ENCODE peak calls at places on chromosomes 4 and X, in seven cellular contexts. I is PC-3; X is SJSA1; B is effector memory CD4-positive, alpha-beta T cell; H is aorta; C is MM.1S; R is heart right ventricle. U is an unnamed sample.

GRCh38 chr4:173074501-173074946 is 94.1 kb upstream of the GALNT7 start:
- DNase-seq in I (peak; percentile 73), X (no peak), B (no peak), H (no peak), C (no peak), R (no peak), U (peak; percentile 13)

GRCh38 chrX:106159861-106160282 is 8.2 kb upstream of the PWWP3B start:
- DNase-seq in I (no peak), X (no peak), B (no peak), H (no peak), C (no peak), R (no peak), U (no peak)

GRCh38 chr4:16118090-16118489 is 34.3 kb upstream of the PROM1 start:
- DNase-seq in I (no peak), X (no peak), B (no peak), H (no peak), C (no peak), R (peak; percentile 30), U (no peak)

GRCh38 chrX:100995469-100995868 is 26.0 kb downstream of the ARL13A start:
- DNase-seq in I (peak; percentile 41), X (peak; percentile 19), B (no peak), H (no peak), C (no peak), R (no peak), U (no peak)

GRCh38 chrX:39782276-39782675 is 315.5 kb downstream of the BCOR start:
- DNase-seq in I (no peak), X (no peak), B (no peak), H (no peak), C (no peak), R (no peak), U (no peak)

GRCh38 chr4:73704314-73705055 is 35.9 kb upstream of the CXCL8 start:
- DNase-seq in I (peak; percentile 100), X (peak; percentile 92), B (no peak), H (peak; percentile 72), C (no peak), R (peak; percentile 69), U (peak; percentile 82)

GRCh38 chr4:1890979-1891378 is 19.8 kb downstream of the NSD2 start:
- DNase-seq in I (no peak), X (no peak), B (no peak), H (no peak), C (no peak), R (no peak), U (no peak)

GRCh38 chr4:3792813-3793212 is 26.6 kb downstream of the ADRA2C start:
- DNase-seq in I (no peak), X (no peak), B (no peak), H (peak; percentile 12), C (no peak), R (no peak), U (no peak)

GRCh38 chr4:183658362-183659028 is 490 bp downstream of the RWDD4 start:
- DNase-seq in I (peak; percentile 4), X (peak; percentile 57), B (no peak), H (peak; percentile 52), C (no peak), R (no peak), U (no peak)

GRCh38 chr4:12692815-12693214 is 791.3 kb downstream of the RAB28 start:
- DNase-seq in I (no peak), X (peak; percentile 35), B (no peak), H (no peak), C (no peak), R (no peak), U (no peak)

GRCh38 chrX:31165241-31166035 is 93.6 kb upstream of the FTHL17 start:
- DNase-seq in I (no peak), X (no peak), B (no peak), H (no peak), C (no peak), R (no peak), U (no peak)

DNA sequence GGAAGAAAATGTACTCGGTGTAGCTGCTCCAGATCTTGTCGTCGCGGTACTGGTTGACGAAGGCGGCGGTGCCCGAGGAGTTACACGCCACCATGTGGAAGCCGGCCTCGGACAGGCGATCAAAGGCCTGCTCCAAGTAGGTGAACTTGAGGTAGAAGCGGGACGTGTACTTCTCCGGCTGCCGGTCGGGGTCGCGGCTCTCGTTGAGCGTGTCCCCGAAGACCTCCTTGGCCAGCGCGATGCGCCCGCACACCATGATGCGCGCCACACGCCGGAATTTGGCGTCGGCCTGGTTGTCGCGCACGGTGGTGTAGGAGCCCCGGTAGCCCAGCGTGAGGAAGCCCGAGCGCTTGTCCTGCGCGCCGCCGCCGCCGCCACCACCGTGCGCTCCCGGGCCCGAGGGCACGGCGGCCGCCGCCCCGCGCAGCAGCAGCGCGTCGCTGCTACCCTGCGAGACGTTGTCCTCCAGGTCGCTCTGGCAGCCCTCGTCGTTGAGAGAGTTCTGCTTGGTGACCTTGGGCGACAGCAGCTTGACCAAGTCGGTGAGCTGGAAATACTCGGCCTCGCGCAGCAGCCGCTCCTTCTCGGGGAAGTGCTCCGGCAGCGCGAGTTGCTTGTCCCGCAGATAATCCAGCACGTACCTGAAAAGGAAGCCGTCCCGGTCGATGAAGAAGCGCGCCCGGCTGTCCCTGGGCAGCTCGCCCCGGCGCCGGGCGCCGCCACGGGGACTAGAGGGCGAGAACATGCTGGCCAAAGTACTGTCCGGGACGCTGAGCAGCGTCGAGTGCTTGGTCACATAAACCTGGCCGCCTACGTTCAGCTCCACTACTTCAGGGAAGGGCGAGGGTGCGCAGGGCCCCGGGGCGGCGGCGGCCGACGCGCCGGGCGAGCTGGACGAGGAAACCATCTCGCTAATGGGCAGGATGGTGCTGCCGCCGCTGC is 775 bp downstream of the KCTD8 start:
- DNase-seq in I (peak; percentile 4), X (no peak), B (no peak), H (peak; percentile 39), C (peak; percentile 61), R (peak; percentile 10), U (no peak)
- H3K27ac ChIP-seq in I (no peak overlapping the region), X (no peak overlapping the region), B (no peak overlapping the region), H (no peak overlapping the region), C (peak overlapping the region; percentile 77), R (no peak overlapping the region), U (no peak overlapping the region)

DNA sequence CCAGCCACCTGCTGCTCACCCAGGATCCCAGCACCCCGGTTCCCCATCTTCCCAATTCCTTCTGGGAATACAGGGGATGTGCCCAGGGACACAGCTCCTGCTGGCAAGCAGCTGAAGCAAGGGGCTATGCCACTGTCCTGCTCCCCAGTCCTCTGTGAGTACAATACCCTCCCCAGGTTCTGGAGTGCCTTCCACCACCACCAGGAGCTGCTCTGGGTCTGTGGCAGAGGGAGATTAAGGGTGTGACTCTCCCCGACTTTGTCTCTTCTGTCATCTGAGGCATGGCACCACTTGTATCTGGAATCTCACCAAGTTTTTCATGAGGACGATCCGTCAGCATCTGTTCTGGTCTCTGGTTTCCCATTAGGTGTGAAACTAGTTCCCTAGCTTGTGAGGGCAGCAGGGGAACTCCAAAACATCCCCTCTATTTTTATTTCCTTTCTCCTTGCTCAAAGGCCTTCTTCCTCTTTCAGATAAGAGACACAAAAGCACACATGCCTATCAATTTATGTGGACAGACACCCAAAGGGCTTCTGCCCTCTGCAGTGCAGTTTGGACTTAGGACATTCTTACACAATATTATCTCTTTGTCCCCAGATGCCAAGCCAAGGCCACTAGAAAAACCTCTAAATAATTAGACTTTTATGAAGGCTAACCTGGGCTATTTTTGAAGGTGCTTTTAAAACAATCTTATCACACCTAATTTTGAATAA is 26.8 kb downstream of the MGST2 start:
- DNase-seq in I (no peak), X (no peak), B (no peak), H (no peak), C (no peak), R (peak; percentile 42), U (no peak)
- H3K4me1 ChIP-seq in I (no peaks in the 10 kb centered on the region), X (peaks cover 6% of the 10 kb centered on the region), B (no peaks in the 10 kb centered on the region), H (peaks cover 2% of the 10 kb centered on the region), C (no peaks in the 10 kb centered on the region), R (peaks cover 27% of the 10 kb centered on the region), U (no peaks in the 10 kb centered on the region)

GRCh38 chr4:146029147-146029546 is 90.5 kb upstream of the ZNF827 start:
- DNase-seq in I (peak; percentile 32), X (no peak), B (no peak), H (no peak), C (no peak), R (no peak), U (no peak)
- H3K27ac ChIP-seq in I (no peak overlapping the region), X (no peak overlapping the region), B (no peak overlapping the region), H (no peak overlapping the region), C (no peak overlapping the region), R (no peak overlapping the region), U (no peak overlapping the region)

GRCh38 chr4:7971881-7972500 is 32.3 kb upstream of the AFAP1 start:
- DNase-seq in I (peak; percentile 70), X (no peak), B (no peak), H (peak; percentile 18), C (no peak), R (no peak), U (no peak)

GRCh38 chr4:7973545-7973981 is 33.9 kb upstream of the AFAP1 start:
- DNase-seq in I (peak; percentile 85), X (peak; percentile 26), B (no peak), H (peak; percentile 49), C (no peak), R (no peak), U (no peak)

GRCh38 chr4:7968262-7968896 is 28.7 kb upstream of the AFAP1 start:
- DNase-seq in I (no peak), X (no peak), B (no peak), H (peak; percentile 32), C (no peak), R (no peak), U (no peak)

GRCh38 chr4:7970031-7970946 is 30.6 kb upstream of the AFAP1 start:
- DNase-seq in I (peak; percentile 71), X (peak; percentile 50), B (peak; percentile 24), H (peak; percentile 55), C (no peak), R (no peak), U (no peak)

DNA sequence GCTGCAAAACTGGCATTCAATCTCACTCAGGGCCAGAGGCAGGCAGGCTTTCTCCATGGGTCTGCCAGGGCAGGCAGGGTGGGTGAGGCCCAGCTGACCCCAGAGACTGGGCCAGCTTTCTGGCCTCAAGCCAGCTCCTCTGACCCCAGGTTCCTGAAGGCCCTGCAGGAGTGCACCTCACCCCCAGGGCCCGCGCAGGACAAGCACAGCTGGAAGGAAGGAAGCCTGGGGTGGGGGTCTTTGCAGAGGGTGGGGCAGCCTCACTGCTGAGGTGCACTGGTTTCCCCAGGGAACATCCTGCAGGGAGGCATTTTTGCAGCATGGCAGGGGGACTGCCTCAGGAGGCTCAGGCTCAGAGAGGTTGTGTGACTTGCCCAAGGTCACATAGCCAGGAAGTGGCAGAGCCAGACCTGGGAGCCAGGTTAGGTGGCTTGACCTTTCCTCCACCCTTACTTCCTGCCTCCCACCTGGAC is 31.5 kb upstream of the AFAP1 start:
- DNase-seq in I (no peak), X (no peak), B (no peak), H (no peak), C (no peak), R (no peak), U (no peak)
- H3K4me1 ChIP-seq in I (peaks cover 56% of the 10 kb centered on the region), X (peaks cover 56% of the 10 kb centered on the region), B (peaks cover 34% of the 10 kb centered on the region), H (no peaks in the 10 kb centered on the region), C (no peaks in the 10 kb centered on the region), R (peaks cover 43% of the 10 kb centered on the region), U (peaks cover 62% of the 10 kb centered on the region)

GRCh38 chrX:17634542-17635207 is 102.6 kb upstream of the SCML1 start:
- DNase-seq in I (no peak), X (no peak), B (no peak), H (no peak), C (no peak), R (no peak), U (no peak)
- H3K27ac ChIP-seq in I (no peak overlapping the region), X (no peak overlapping the region), B (no peak overlapping the region), H (peak overlapping the region; percentile 30), C (no peak overlapping the region), R (no peak overlapping the region), U (no peak overlapping the region)

DNA sequence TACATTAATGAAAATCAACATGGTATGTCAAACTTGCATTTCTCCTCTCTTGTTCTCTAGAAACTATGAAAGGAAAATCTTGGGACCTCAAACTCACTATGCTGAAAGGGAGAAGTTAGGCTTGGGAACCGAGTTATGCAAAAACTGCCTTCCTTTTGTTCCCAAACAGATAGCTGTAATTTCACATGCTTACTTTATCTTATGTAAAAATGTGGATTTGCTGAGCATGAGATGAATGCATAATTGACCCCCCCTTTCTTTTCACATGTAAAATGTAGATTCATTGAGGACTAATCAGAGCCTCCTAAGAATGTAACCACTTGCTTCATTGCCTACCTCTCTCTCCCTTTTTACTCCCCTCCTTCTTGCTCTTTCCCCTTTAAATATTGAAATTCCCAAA is 18.1 kb downstream of the TBC1D9 start:
- DNase-seq in I (no peak), X (no peak), B (no peak), H (no peak), C (no peak), R (no peak), U (no peak)
- H3K4me1 ChIP-seq in I (peaks cover 6% of the 10 kb centered on the region), X (peaks cover 7% of the 10 kb centered on the region), B (no peaks in the 10 kb centered on the region), H (peaks cover 4% of the 10 kb centered on the region), C (peaks cover 12% of the 10 kb centered on the region), R (peaks cover 68% of the 10 kb centered on the region), U (peaks cover 11% of the 10 kb centered on the region)